ENCODE peak calls at places on chromosome 12, in ten cellular contexts. A, Q, D, U, J, N, M, B, G and R are unnamed samples.

GRCh38 chr12:104576178-104576778 is 119.5 kb downstream of the CHST11 start:
- DNase-seq in A (no peak), Q (no peak), D (no peak), U (no peak), J (no peak), N (no peak), M (no peak), B (no peak), G (no peak), R (no peak)

GRCh38 chr12:121025442-121026226 is 9.3 kb upstream of the C12orf43 start:
- DNase-seq in A (no peak), Q (no peak), D (peak), U (no peak), J (no peak), N (no peak), M (no peak), B (no peak), G (no peak), R (no peak)

GRCh38 chr12:64833928-64834327 is 9.5 kb downstream of the TBC1D30 start:
- DNase-seq in A (no peak), Q (no peak), D (no peak), U (no peak), J (no peak), N (no peak), M (no peak), B (no peak), G (no peak), R (no peak)

GRCh38 chr12:87427770-87428169 is 601.4 kb downstream of the C12orf50 start:
- DNase-seq in A (no peak), Q (no peak), D (no peak), U (no peak), J (no peak), N (no peak), M (no peak), B (peak), G (no peak), R (no peak)

GRCh38 chr12:53427905-53428594 is 4.4 kb downstream of the AMHR2 start:
- DNase-seq in A (no peak), Q (no peak), D (peak), U (peak), J (peak), N (peak), M (peak), B (peak), G (no peak), R (no peak)

GRCh38 chr12:15193927-15194326 is 27.3 kb downstream of the RERG start:
- DNase-seq in A (no peak), Q (no peak), D (no peak), U (no peak), J (no peak), N (no peak), M (no peak), B (no peak), G (no peak), R (no peak)

GRCh38 chr12:13851828-13852227 is 129.6 kb downstream of the GRIN2B start:
- DNase-seq in A (no peak), Q (peak), D (no peak), U (no peak), J (no peak), N (no peak), M (no peak), B (no peak), G (no peak), R (peak)

GRCh38 chr12:116726749-116727148 is 11.1 kb downstream of the SPRING1 start:
- DNase-seq in A (no peak), Q (no peak), D (no peak), U (no peak), J (no peak), N (no peak), M (no peak), B (no peak), G (no peak), R (no peak)

GRCh38 chr12:32455607-32456063 is 56.3 kb downstream of the FGD4 start:
- DNase-seq in A (peak), Q (no peak), D (peak), U (peak), J (no peak), N (peak), M (peak), B (peak), G (peak), R (peak)

GRCh38 chr12:95205685-95206084 is 11.6 kb downstream of the FGD6 start:
- DNase-seq in A (peak), Q (no peak), D (peak), U (peak), J (no peak), N (peak), M (no peak), B (peak), G (no peak), R (no peak)

GRCh38 chr12:43072431-43072830 is 479.6 kb downstream of the ADAMTS20 start:
- DNase-seq in A (no peak), Q (no peak), D (no peak), U (no peak), J (no peak), N (no peak), M (no peak), B (no peak), G (no peak), R (no peak)

GRCh38 chr12:117489671-117490070 is 128.2 kb upstream of the NOS1 start:
- DNase-seq in A (no peak), Q (no peak), D (no peak), U (no peak), J (no peak), N (no peak), M (no peak), B (no peak), G (no peak), R (no peak)

GRCh38 chr12:86193931-86194330 is 62.3 kb downstream of the MGAT4C start:
- DNase-seq in A (no peak), Q (no peak), D (peak), U (no peak), J (no peak), N (no peak), M (no peak), B (peak), G (no peak), R (no peak)

GRCh38 chr12:132559652-132560420 is 50.5 kb downstream of the LRCOL1 start:
- DNase-seq in A (no peak), Q (peak), D (peak), U (no peak), J (no peak), N (no peak), M (no peak), B (peak), G (peak), R (peak)

GRCh38 chr12:123389560-123390351 is 5.8 kb downstream of the KMT5A start:
- DNase-seq in A (no peak), Q (peak), D (peak), U (no peak), J (peak), N (no peak), M (no peak), B (no peak), G (peak), R (peak)

GRCh38 chr12:91361864-91362263 is 179.2 kb upstream of the DCN start:
- DNase-seq in A (peak), Q (no peak), D (peak), U (no peak), J (no peak), N (no peak), M (no peak), B (no peak), G (no peak), R (no peak)

GRCh38 chr12:78101181-78101876 is 270.6 kb downstream of the NAV3 start:
- DNase-seq in A (no peak), Q (no peak), D (no peak), U (no peak), J (no peak), N (no peak), M (no peak), B (no peak), G (no peak), R (no peak)

GRCh38 chr12:80170915-80171314 is 71.6 kb downstream of the OTOGL start:
- DNase-seq in A (no peak), Q (no peak), D (peak), U (no peak), J (no peak), N (no peak), M (no peak), B (no peak), G (no peak), R (no peak)

GRCh38 chr12:6442799-6443198 is 2.0 kb upstream of the CD27 start:
- DNase-seq in A (no peak), Q (no peak), D (no peak), U (no peak), J (peak), N (no peak), M (no peak), B (no peak), G (no peak), R (no peak)

GRCh38 chr12:124687695-124688301 is 120.4 kb upstream of the NCOR2 start:
- DNase-seq in A (no peak), Q (no peak), D (peak), U (no peak), J (peak), N (no peak), M (no peak), B (no peak), G (no peak), R (no peak)

GRCh38 chr12:18926188-18926587 is 188.3 kb downstream of the CAPZA3 start:
- DNase-seq in A (no peak), Q (no peak), D (no peak), U (no peak), J (no peak), N (no peak), M (no peak), B (no peak), G (no peak), R (no peak)

GRCh38 chr12:1006255-1006654 is 15.2 kb downstream of the ERC1 start:
- DNase-seq in A (no peak), Q (no peak), D (no peak), U (no peak), J (no peak), N (no peak), M (no peak), B (peak), G (no peak), R (no peak)

GRCh38 chr12:4809013-4809448 is 88.8 kb downstream of the GALNT8 start:
- DNase-seq in A (peak), Q (peak), D (no peak), U (no peak), J (no peak), N (no peak), M (no peak), B (no peak), G (peak), R (peak)

GRCh38 chr12:29157486-29157946 is 8.4 kb downstream of the FAR2 start:
- DNase-seq in A (peak), Q (no peak), D (peak), U (peak), J (no peak), N (peak), M (no peak), B (no peak), G (no peak), R (no peak)

GRCh38 chr12:1726753-1727152 is 35.9 kb downstream of the ADIPOR2 start:
- DNase-seq in A (no peak), Q (no peak), D (no peak), U (no peak), J (no peak), N (no peak), M (no peak), B (no peak), G (no peak), R (no peak)

GRCh38 chr12:65946821-65947220 is 122.5 kb downstream of the HMGA2 start:
- DNase-seq in A (no peak), Q (no peak), D (no peak), U (no peak), J (no peak), N (no peak), M (no peak), B (no peak), G (no peak), R (no peak)

GRCh38 chr12:1539135-1539534 is 55.2 kb downstream of the FBXL14 start:
- DNase-seq in A (no peak), Q (no peak), D (no peak), U (no peak), J (no peak), N (no peak), M (no peak), B (no peak), G (no peak), R (peak)

GRCh38 chr12:96335270-96335669 is 65.0 kb downstream of the CDK17 start:
- DNase-seq in A (no peak), Q (no peak), D (no peak), U (no peak), J (no peak), N (no peak), M (no peak), B (no peak), G (no peak), R (no peak)

GRCh38 chr12:132397152-132397933 is 68.0 kb upstream of the GALNT9 start:
- DNase-seq in A (no peak), Q (peak), D (no peak), U (no peak), J (peak), N (no peak), M (no peak), B (no peak), G (no peak), R (no peak)

GRCh38 chr12:109600481-109600880 is 26.9 kb downstream of the MVK start:
- DNase-seq in A (no peak), Q (no peak), D (no peak), U (no peak), J (no peak), N (no peak), M (no peak), B (no peak), G (no peak), R (no peak)

GRCh38 chr12:132276066-132276719 is 53.2 kb downstream of the GALNT9 start:
- DNase-seq in A (no peak), Q (no peak), D (no peak), U (no peak), J (peak), N (no peak), M (no peak), B (no peak), G (no peak), R (no peak)

GRCh38 chr12:74317078-74317581 is 220.5 kb upstream of the ATXN7L3B start:
- DNase-seq in A (peak), Q (no peak), D (peak), U (peak), J (no peak), N (no peak), M (no peak), B (no peak), G (peak), R (peak)
- TF ChIP-seq CTCF in A (peak), Q (peak), D (no peak), U (peak), J (peak), N (peak), M (peak), B (peak), G (no peak), R (peak)

DNA sequence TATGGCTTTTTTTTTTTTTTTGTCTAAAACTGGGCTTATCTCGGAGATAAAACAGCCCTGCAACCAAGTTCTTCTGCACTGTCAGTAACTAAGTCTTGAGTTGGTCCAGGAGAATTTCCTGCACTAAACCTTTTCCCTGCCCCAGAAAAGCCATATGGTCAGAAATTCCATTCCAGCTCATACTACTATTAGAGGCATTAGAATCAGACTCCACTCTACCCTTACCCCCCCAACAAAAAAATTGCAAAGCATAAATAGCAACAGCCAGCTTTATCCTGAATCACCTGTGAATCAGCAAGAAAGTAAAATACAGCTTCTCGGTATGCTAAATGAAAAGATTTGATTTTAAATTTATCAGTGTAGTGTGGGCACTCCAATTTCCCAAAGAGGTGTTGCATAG is 79.6 kb downstream of the PTPRR start:
- DNase-seq in A (no peak), Q (no peak), D (peak), U (no peak), J (no peak), N (no peak), M (no peak), B (no peak), G (no peak), R (no peak)
- TF ChIP-seq CTCF in A (no peak), Q (no peak), D (no peak), U (no peak), J (no peak), N (no peak), M (no peak), B (no peak), G (no peak), R (no peak)

DNA sequence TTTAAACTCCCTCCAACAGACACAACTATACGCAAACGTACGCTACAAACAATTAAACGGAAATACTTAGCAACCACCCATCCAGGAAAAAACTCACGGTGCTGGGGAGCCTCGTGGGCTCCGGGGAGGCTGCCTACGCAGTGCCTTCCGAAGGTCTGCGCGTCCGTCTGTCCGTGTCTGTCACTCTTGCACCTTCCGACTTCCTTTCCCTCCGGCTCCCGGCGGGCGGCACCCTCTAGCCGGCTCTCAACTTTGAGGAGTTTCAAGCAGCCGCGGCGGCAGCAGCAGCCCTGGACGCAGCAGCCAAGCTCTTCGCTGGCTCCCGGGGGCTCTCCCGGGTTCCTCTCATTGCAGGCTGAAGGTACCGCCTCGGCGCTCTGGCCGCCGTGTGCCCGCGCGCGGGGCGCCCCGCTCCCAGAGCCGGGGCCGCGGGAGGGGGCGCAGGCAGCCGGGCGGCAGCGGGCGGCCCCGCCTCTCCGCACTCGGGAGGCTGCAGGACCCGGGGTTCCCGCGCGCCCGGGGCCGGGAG is at the start of gene PCED1B:
- DNase-seq in A (no peak), Q (peak), D (peak), U (peak), J (peak), N (no peak), M (no peak), B (no peak), G (peak), R (no peak)
- TF ChIP-seq CTCF in A (peak), Q (peak), D (peak), U (peak), J (peak), N (peak), M (peak), B (peak), G (no peak), R (no peak)

DNA sequence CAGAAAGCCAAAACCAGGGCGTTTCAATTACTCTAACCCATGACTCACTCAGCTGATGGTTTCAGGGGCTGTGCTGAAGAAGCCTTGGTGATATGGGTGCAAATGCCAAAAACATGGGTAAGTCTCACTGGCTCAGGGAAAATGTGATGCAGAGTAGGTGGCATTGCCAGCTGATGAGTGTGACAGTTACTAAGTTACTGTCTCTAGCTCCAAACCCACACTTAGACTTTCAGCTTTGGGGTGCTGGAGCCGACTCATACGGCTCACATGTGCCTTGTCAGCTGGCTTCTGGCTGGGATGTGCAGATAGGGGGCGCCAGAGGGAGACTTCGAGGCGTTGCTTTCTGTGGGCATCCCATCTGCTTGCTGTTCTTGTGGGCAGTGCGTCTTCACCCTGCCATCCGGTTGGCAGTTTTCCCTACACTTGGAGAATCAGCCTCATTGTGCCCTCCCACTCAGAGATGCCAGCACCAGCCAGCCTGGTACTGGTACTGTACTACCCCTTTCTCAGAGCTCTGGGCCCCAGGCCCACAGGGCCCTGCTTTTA is 11.1 kb upstream of the KRT7 start:
- DNase-seq in A (no peak), Q (peak), D (peak), U (peak), J (peak), N (no peak), M (no peak), B (no peak), G (peak), R (peak)
- TF ChIP-seq CTCF in A (peak), Q (peak), D (peak), U (peak), J (peak), N (peak), M (peak), B (peak), G (peak), R (peak)

GRCh38 chr12:11807453-11807852 is 158.0 kb downstream of the ETV6 start:
- DNase-seq in A (no peak), Q (no peak), D (no peak), U (no peak), J (no peak), N (no peak), M (no peak), B (no peak), G (no peak), R (no peak)

GRCh38 chr12:11801643-11802042 is 152.2 kb downstream of the ETV6 start:
- DNase-seq in A (no peak), Q (no peak), D (no peak), U (no peak), J (no peak), N (no peak), M (no peak), B (peak), G (no peak), R (no peak)

GRCh38 chr12:11805680-11806079 is 156.2 kb downstream of the ETV6 start:
- DNase-seq in A (no peak), Q (no peak), D (no peak), U (no peak), J (no peak), N (no peak), M (no peak), B (no peak), G (no peak), R (no peak)

GRCh38 chr12:11804130-11804529 is 154.7 kb downstream of the ETV6 start:
- DNase-seq in A (no peak), Q (no peak), D (no peak), U (no peak), J (no peak), N (no peak), M (no peak), B (no peak), G (no peak), R (no peak)

GRCh38 chr12:11805043-11805442 is 155.6 kb downstream of the ETV6 start:
- DNase-seq in A (no peak), Q (no peak), D (no peak), U (no peak), J (no peak), N (no peak), M (no peak), B (no peak), G (no peak), R (no peak)
- TF ChIP-seq CTCF in A (peak), Q (peak), D (no peak), U (peak), J (peak), N (no peak), M (peak), B (peak), G (peak), R (no peak)